ENCODE peak calls at places on chromosomes 16 and 17, in nine cellular contexts. A is fibroblast of pulmonary artery, M is DND-41, B is mucosa of descending colon, Q is A549, G is AG10803, L is body of pancreas, W is fibroblast of the aortic adventitia, N is neuronal stem cell. D is an unnamed sample.

GRCh38 chr16:9034056-9034455 is 57.4 kb upstream of the HAPSTR1 start:
- DNase-seq in A (no peak), M (no peak), B (no peak), Q (no peak), G (no peak), L (no peak), W (no peak), N (no peak), D (no peak)

GRCh38 chr16:53839150-53839549 is 135.2 kb downstream of the FTO start:
- DNase-seq in A (no peak), M (no peak), B (no peak), Q (no peak), G (no peak), L (no peak), W (no peak), N (no peak), D (no peak)

GRCh38 chr16:59605706-59606105 is 871.6 kb upstream of the GOT2 start:
- DNase-seq in A (peak), M (no peak), B (no peak), Q (no peak), G (no peak), L (no peak), W (no peak), N (no peak), D (no peak)

GRCh38 chr16:3049921-3050481 is 3.6 kb downstream of the MMP25 start:
- DNase-seq in A (no peak), M (no peak), B (no peak), Q (no peak), G (no peak), L (no peak), W (no peak), N (no peak), D (no peak)

GRCh38 chr17:35708951-35709350 is 22.5 kb upstream of the RASL10B start:
- DNase-seq in A (no peak), M (no peak), B (no peak), Q (no peak), G (no peak), L (no peak), W (no peak), N (no peak), D (no peak)

GRCh38 chr16:78455861-78456260 is 356.4 kb downstream of the WWOX start:
- DNase-seq in A (no peak), M (no peak), B (no peak), Q (no peak), G (no peak), L (no peak), W (no peak), N (no peak), D (no peak)

GRCh38 chr16:29014561-29015029 is 29.7 kb downstream of the LAT start:
- DNase-seq in A (no peak), M (no peak), B (peak), Q (no peak), G (no peak), L (no peak), W (no peak), N (no peak), D (no peak)

GRCh38 chr16:3152273-3153076 is 17.6 kb downstream of the ZNF213 start:
- DNase-seq in A (peak), M (peak), B (peak), Q (peak), G (peak), L (peak), W (peak), N (peak), D (peak)

GRCh38 chr17:20302191-20302917 is 165.0 kb downstream of the LGALS9B start:
- DNase-seq in A (no peak), M (no peak), B (no peak), Q (no peak), G (peak), L (no peak), W (peak), N (no peak), D (no peak)

GRCh38 chr17:77831497-77832179 is 126.9 kb upstream of the TNRC6C start:
- DNase-seq in A (peak), M (no peak), B (no peak), Q (no peak), G (peak), L (no peak), W (peak), N (no peak), D (peak)

GRCh38 chr17:79777166-79777843 is 643 bp upstream of the CBX2 start:
- DNase-seq in A (peak), M (peak), B (no peak), Q (peak), G (peak), L (peak), W (peak), N (peak), D (peak)

GRCh38 chr17:38603786-38604478 is 1.8 kb downstream of the SRCIN1 start:
- DNase-seq in A (no peak), M (no peak), B (no peak), Q (no peak), G (no peak), L (no peak), W (no peak), N (no peak), D (no peak)

GRCh38 chr17:82043507-82043906 is 6.0 kb upstream of the DCXR start:
- DNase-seq in A (no peak), M (no peak), B (no peak), Q (no peak), G (no peak), L (no peak), W (no peak), N (no peak), D (no peak)

GRCh38 chr17:2050871-2051387 is 4.0 kb upstream of the HIC1 start:
- DNase-seq in A (no peak), M (no peak), B (peak), Q (peak), G (no peak), L (no peak), W (no peak), N (no peak), D (no peak)

GRCh38 chr17:6346387-6346786 is 88.5 kb downstream of the AIPL1 start:
- DNase-seq in A (no peak), M (no peak), B (no peak), Q (no peak), G (no peak), L (no peak), W (no peak), N (no peak), D (no peak)

GRCh38 chr16:64742560-64742959 is 379.3 kb downstream of the CDH11 start:
- DNase-seq in A (no peak), M (no peak), B (no peak), Q (no peak), G (no peak), L (no peak), W (no peak), N (no peak), D (no peak)

GRCh38 chr16:8874388-8874787 is 5.6 kb upstream of the CARHSP1 start:
- DNase-seq in A (no peak), M (no peak), B (no peak), Q (no peak), G (peak), L (no peak), W (peak), N (no peak), D (no peak)

GRCh38 chr16:19295393-19295792 is 9.9 kb downstream of the CLEC19A start:
- DNase-seq in A (no peak), M (no peak), B (no peak), Q (no peak), G (no peak), L (no peak), W (no peak), N (no peak), D (no peak)

GRCh38 chr16:23206986-23207385 is 24.4 kb downstream of the SCNN1G start:
- DNase-seq in A (no peak), M (no peak), B (no peak), Q (no peak), G (no peak), L (no peak), W (no peak), N (no peak), D (no peak)

GRCh38 chr17:61345825-61346628 is 53.6 kb upstream of the TBX2 start:
- DNase-seq in A (no peak), M (no peak), B (no peak), Q (no peak), G (no peak), L (no peak), W (no peak), N (no peak), D (no peak)

GRCh38 chr16:89166696-89167424 is 4.7 kb upstream of the CDH15 start:
- DNase-seq in A (no peak), M (no peak), B (no peak), Q (no peak), G (no peak), L (no peak), W (no peak), N (no peak), D (no peak)

GRCh38 chr17:19338031-19338990 is 24.2 kb downstream of the B9D1 start:
- DNase-seq in A (peak), M (peak), B (peak), Q (peak), G (peak), L (peak), W (peak), N (no peak), D (peak)

GRCh38 chr17:21242026-21242700 is 11.0 kb downstream of the NATD1 start:
- DNase-seq in A (no peak), M (no peak), B (no peak), Q (no peak), G (peak), L (no peak), W (peak), N (no peak), D (no peak)

GRCh38 chr17:601462-602303 is 113.0 kb downstream of the VPS53 start:
- DNase-seq in A (peak), M (no peak), B (peak), Q (no peak), G (no peak), L (no peak), W (peak), N (no peak), D (peak)

GRCh38 chr17:44733753-44734152 is 25.0 kb upstream of the ADAM11 start:
- DNase-seq in A (peak), M (no peak), B (no peak), Q (peak), G (no peak), L (no peak), W (no peak), N (no peak), D (peak)

GRCh38 chr17:55783684-55784245 is 32.9 kb downstream of the PCTP start:
- DNase-seq in A (peak), M (no peak), B (peak), Q (no peak), G (peak), L (peak), W (peak), N (no peak), D (peak)

GRCh38 chr17:41324180-41325075 is 8.9 kb upstream of the KRTAP17-1 start:
- DNase-seq in A (peak), M (no peak), B (peak), Q (peak), G (no peak), L (no peak), W (no peak), N (peak), D (no peak)

GRCh38 chr16:68146583-68146982 is 61.4 kb downstream of the NFATC3 start:
- DNase-seq in A (peak), M (no peak), B (no peak), Q (peak), G (peak), L (no peak), W (peak), N (no peak), D (peak)

GRCh38 chr17:4949321-4950074 is 1.2 kb upstream of the PFN1 start:
- DNase-seq in A (peak), M (peak), B (peak), Q (peak), G (peak), L (peak), W (peak), N (peak), D (peak)

GRCh38 chr17:4953461-4953961 is 2.6 kb downstream of the ENO3 start:
- DNase-seq in A (peak), M (no peak), B (no peak), Q (no peak), G (peak), L (no peak), W (peak), N (no peak), D (no peak)

GRCh38 chr17:4950757-4951204 is at the start of gene ENO3:
- DNase-seq in A (no peak), M (no peak), B (peak), Q (no peak), G (no peak), L (no peak), W (no peak), N (peak), D (peak)

GRCh38 chr17:4950075-4950756 is 703 bp upstream of the ENO3 start:
- DNase-seq in A (no peak), M (peak), B (peak), Q (peak), G (no peak), L (peak), W (no peak), N (no peak), D (peak)

DNA sequence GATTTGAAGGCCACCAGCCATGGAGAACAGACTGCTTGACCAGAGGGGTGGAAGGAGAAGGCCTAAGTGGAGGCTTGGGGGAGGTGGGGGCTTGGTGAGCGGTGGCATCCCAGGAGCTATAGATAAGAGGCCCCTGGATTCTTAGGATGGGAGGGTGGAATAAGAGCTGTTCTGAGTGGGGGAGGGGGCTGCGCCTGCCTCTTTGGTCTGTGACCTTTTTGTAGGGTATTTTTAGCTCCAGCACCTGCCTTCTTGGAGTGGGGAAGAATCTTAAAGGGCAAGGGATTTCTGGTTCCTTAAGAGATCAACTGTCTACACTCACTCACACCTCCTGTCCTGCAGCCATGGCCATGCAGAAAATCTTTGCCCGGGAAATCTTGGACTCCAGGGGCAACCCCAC is 567 bp downstream of the ENO3 start:
- DNase-seq in A (no peak), M (no peak), B (no peak), Q (no peak), G (no peak), L (no peak), W (no peak), N (no peak), D (no peak)
- H3K4me3 ChIP-seq in A (no peak), M (no peak), B (no peak), Q (peak), G (no peak), L (no peak), W (no peak), N (peak), D (peak)

GRCh38 chr17:42773290-42774035 is at the start of gene VPS25:
- DNase-seq in A (peak), M (peak), B (peak), Q (peak), G (peak), L (peak), W (peak), N (peak), D (peak)
- H3K4me3 ChIP-seq in A (peak), M (peak), B (peak), Q (peak), G (peak), L (peak), W (peak), N (peak), D (peak)

DNA sequence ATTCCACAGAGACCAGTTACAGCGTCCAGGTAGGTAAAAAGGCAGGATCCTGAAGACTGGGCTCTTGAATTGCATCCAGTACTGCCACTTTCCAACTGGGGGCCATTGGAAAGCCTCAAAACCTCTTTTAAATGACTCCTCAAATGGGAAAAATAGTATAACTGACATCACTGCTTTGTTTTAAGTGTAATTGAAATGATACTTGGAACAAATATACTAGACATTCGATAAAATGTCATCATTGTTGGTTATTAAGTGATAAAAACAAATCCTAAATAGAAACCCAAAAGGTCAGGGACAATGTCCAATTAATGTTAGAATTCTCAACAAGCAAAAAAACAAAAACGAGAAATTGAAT is 1.2 kb upstream of the COTL1 start:
- DNase-seq in A (no peak), M (no peak), B (no peak), Q (no peak), G (no peak), L (no peak), W (no peak), N (no peak), D (no peak)
- H3K4me3 ChIP-seq in A (no peak), M (no peak), B (no peak), Q (peak), G (peak), L (no peak), W (no peak), N (no peak), D (no peak)

DNA sequence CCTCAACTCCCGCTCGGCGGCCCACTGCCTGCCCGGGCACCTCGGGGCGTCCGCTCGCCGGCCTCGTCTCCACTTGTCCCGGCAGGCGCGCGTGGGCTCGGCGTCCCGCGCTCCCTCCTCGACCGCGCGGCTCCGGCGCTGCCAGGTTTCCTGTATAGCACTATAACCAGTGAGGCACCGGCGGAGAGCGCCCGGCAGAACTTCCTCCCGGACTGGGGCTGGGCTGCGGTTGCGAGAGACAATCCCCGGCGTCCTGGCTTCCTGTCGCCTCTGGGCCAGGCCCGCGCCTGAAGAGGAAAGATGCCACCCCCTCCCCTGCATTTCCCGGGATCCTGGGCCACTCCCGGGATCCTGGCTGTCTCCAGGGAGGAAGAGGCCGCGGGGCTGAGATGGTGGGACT is 119.3 kb upstream of the SMURF2 start:
- DNase-seq in A (no peak), M (peak), B (peak), Q (no peak), G (no peak), L (no peak), W (no peak), N (no peak), D (no peak)
- H3K4me3 ChIP-seq in A (no peak), M (no peak), B (no peak), Q (peak), G (no peak), L (no peak), W (no peak), N (peak), D (no peak)

GRCh38 chr17:75049057-75049456 is 2.0 kb downstream of the KCTD2 start:
- DNase-seq in A (no peak), M (no peak), B (no peak), Q (no peak), G (no peak), L (no peak), W (no peak), N (no peak), D (no peak)
- H3K4me3 ChIP-seq in A (no peak), M (no peak), B (no peak), Q (no peak), G (peak), L (no peak), W (peak), N (no peak), D (no peak)

DNA sequence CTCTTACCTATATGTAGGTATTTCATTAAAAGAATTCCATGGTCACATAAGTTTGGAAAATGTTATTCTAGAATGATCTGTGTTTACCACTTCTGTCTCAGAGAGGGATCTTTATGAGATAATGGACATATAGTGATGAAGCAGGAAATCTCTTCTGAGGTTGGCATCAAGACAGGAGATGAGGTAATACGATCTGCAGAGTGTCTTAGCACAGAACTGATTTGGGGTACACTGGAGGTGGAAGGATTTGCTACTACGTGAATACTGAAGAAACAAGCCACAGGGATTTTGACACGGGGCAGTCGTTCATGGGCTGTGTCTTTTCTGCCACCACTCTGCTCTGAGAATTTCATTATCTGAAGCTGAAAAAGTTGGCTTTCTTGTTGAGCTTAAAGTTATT is 5.5 kb downstream of the CBFB start:
- DNase-seq in A (peak), M (no peak), B (no peak), Q (no peak), G (peak), L (no peak), W (peak), N (no peak), D (no peak)
- H3K4me3 ChIP-seq in A (no peak), M (no peak), B (no peak), Q (no peak), G (no peak), L (no peak), W (no peak), N (no peak), D (no peak)